ENCODE peak calls at places on chromosomes 13 and 19, in ten cellular contexts. M is H54; G is Calu3; X is AG04449; W is ELR; K is GM19239; I is posterior cingulate gyrus; T is left ventricle myocardium inferior; E is A172; F is stimulated activated CD4-positive, alpha-beta T cell treated with anti-CD3 and anti-CD28 coated beads, Interleukin-2, amount 100 ng/mL, for 48 hours. R is an unnamed sample.

GRCh38 chr13:36724141-36724540 is 50.3 kb downstream of the SERTM1 start:
- DNase-seq in M (no peak), G (no peak), X (no peak), W (no peak), K (no peak), I (no peak), T (no peak), E (no peak), F (no peak), R (no peak)

GRCh38 chr13:62333466-62333865 is 917.8 kb upstream of the PCDH20 start:
- DNase-seq in M (no peak), G (no peak), X (no peak), W (no peak), K (no peak), I (no peak), T (no peak), E (no peak), F (no peak), R (no peak)

GRCh38 chr19:48900477-48901452 is 653 bp downstream of the NUCB1 start:
- DNase-seq in M (no peak), G (no peak), X (no peak), W (peak), K (peak), I (no peak), T (no peak), E (no peak), F (no peak), R (peak)

GRCh38 chr13:98293103-98293502 is 116.0 kb upstream of the RNF113B start:
- DNase-seq in M (no peak), G (no peak), X (no peak), W (no peak), K (no peak), I (no peak), T (no peak), E (no peak), F (no peak), R (no peak)

GRCh38 chr13:44969858-44970484 is 19.3 kb downstream of the NUFIP1 start:
- DNase-seq in M (no peak), G (no peak), X (no peak), W (peak), K (no peak), I (no peak), T (no peak), E (peak), F (no peak), R (peak)

GRCh38 chr19:28008695-28009094 is 1204.3 kb downstream of the UQCRFS1 start:
- DNase-seq in M (no peak), G (no peak), X (no peak), W (no peak), K (no peak), I (no peak), T (no peak), E (no peak), F (no peak), R (no peak)

GRCh38 chr19:46373573-46374359 is 26.9 kb downstream of the PPP5C start:
- DNase-seq in M (peak), G (peak), X (no peak), W (peak), K (no peak), I (peak), T (peak), E (peak), F (no peak), R (peak)

GRCh38 chr19:18202759-18203407 is 959 bp downstream of the RAB3A start:
- DNase-seq in M (no peak), G (no peak), X (no peak), W (peak), K (no peak), I (peak), T (no peak), E (no peak), F (no peak), R (no peak)

GRCh38 chr19:32627714-32628253 is 46.8 kb downstream of the PDCD5 start:
- DNase-seq in M (no peak), G (no peak), X (no peak), W (no peak), K (no peak), I (no peak), T (no peak), E (no peak), F (no peak), R (no peak)

GRCh38 chr19:10797541-10798256 is 38.3 kb downstream of the TMED1 start:
- DNase-seq in M (no peak), G (no peak), X (no peak), W (no peak), K (peak), I (peak), T (no peak), E (no peak), F (peak), R (no peak)

GRCh38 chr19:54451997-54452396 is 3.0 kb downstream of the LENG8 start:
- DNase-seq in M (no peak), G (no peak), X (no peak), W (no peak), K (no peak), I (no peak), T (no peak), E (no peak), F (no peak), R (no peak)

GRCh38 chr19:8196271-8196908 is 12.8 kb upstream of the CERS4 start:
- DNase-seq in M (no peak), G (no peak), X (no peak), W (no peak), K (no peak), I (no peak), T (no peak), E (no peak), F (no peak), R (no peak)

GRCh38 chr19:45774765-45775164 is 5.7 kb upstream of the SIX5 start:
- DNase-seq in M (no peak), G (peak), X (no peak), W (no peak), K (no peak), I (no peak), T (no peak), E (no peak), F (no peak), R (no peak)

GRCh38 chr13:24228852-24229458 is 68.4 kb downstream of the SPATA13 start:
- DNase-seq in M (peak), G (peak), X (no peak), W (peak), K (no peak), I (no peak), T (no peak), E (peak), F (no peak), R (peak)

GRCh38 chr13:76879211-76879875 is 6.9 kb downstream of the KCTD12 start:
- DNase-seq in M (peak), G (no peak), X (peak), W (peak), K (peak), I (no peak), T (peak), E (peak), F (peak), R (peak)

GRCh38 chr19:28330831-28331230 is 882.1 kb downstream of the UQCRFS1 start:
- DNase-seq in M (no peak), G (no peak), X (no peak), W (no peak), K (no peak), I (no peak), T (no peak), E (peak), F (no peak), R (no peak)

GRCh38 chr19:5138606-5139594 is 170.0 kb downstream of the KDM4B start:
- DNase-seq in M (peak), G (no peak), X (no peak), W (peak), K (peak), I (no peak), T (no peak), E (peak), F (peak), R (peak)

GRCh38 chr13:51961493-51962403 is 49.5 kb downstream of the ATP7B start:
- DNase-seq in M (no peak), G (no peak), X (no peak), W (no peak), K (no peak), I (no peak), T (no peak), E (no peak), F (no peak), R (no peak)

GRCh38 chr13:104949840-104950805 is 1585.3 kb downstream of the EFNB2 start:
- DNase-seq in M (no peak), G (no peak), X (no peak), W (no peak), K (no peak), I (no peak), T (no peak), E (no peak), F (no peak), R (peak)

GRCh38 chr13:98937911-98938381 is 39.9 kb downstream of the DOCK9 start:
- DNase-seq in M (no peak), G (no peak), X (no peak), W (no peak), K (no peak), I (no peak), T (no peak), E (no peak), F (no peak), R (peak)

GRCh38 chr19:19170053-19170945 is at the start of gene MEF2B:
- DNase-seq in M (no peak), G (peak), X (no peak), W (peak), K (peak), I (peak), T (peak), E (no peak), F (peak), R (peak)

GRCh38 chr13:99975626-99976025 is 4.1 kb upstream of the ZIC5 start:
- DNase-seq in M (no peak), G (no peak), X (no peak), W (no peak), K (no peak), I (no peak), T (no peak), E (no peak), F (no peak), R (no peak)

R was measured in astrocyte of the spinal cord.